ENCODE peak calls at places on chromosomes 12 and 14, in four cellular contexts. V, S, G and H are unnamed samples.

GRCh38 chr12:2057041-2057792 is 4.4 kb downstream of the CACNA1C start:
- DNase-seq in V (peak), S (peak), G (peak), H (no peak)

GRCh38 chr14:93967637-93968250 is 8.6 kb downstream of the ASB2 start:
- DNase-seq in V (no peak), S (no peak), G (no peak), H (no peak)

GRCh38 chr12:82124711-82125110 is 233.5 kb downstream of the CCDC59 start:
- DNase-seq in V (no peak), S (no peak), G (no peak), H (no peak)

GRCh38 chr12:100219328-100220109 is 18.9 kb downstream of the ACTR6 start:
- DNase-seq in V (no peak), S (no peak), G (no peak), H (no peak)

GRCh38 chr14:76023757-76024156 is 38.2 kb downstream of the IFT43 start:
- DNase-seq in V (no peak), S (no peak), G (no peak), H (no peak)

GRCh38 chr14:38254565-38255407 is 1.1 kb downstream of the CLEC14A start:
- DNase-seq in V (no peak), S (no peak), G (no peak), H (no peak)

GRCh38 chr12:130053641-130054040 is 108.6 kb upstream of the FZD10 start:
- DNase-seq in V (no peak), S (no peak), G (no peak), H (peak)

GRCh38 chr12:95216704-95217376 is 427 bp downstream of the FGD6 start:
- DNase-seq in V (peak), S (no peak), G (no peak), H (peak)

GRCh38 chr14:36294543-36294942 is 25.9 kb downstream of the MBIP start:
- DNase-seq in V (no peak), S (no peak), G (no peak), H (no peak)

GRCh38 chr14:33186656-33187055 is 248.0 kb downstream of the NPAS3 start:
- DNase-seq in V (no peak), S (no peak), G (no peak), H (no peak)

GRCh38 chr12:121003650-121004049 is 12.6 kb downstream of the C12orf43 start:
- DNase-seq in V (peak), S (no peak), G (no peak), H (peak)

GRCh38 chr14:89214221-89214965 is 202.6 kb downstream of the FOXN3 start:
- DNase-seq in V (peak), S (no peak), G (no peak), H (peak)

GRCh38 chr14:74571901-74572828 is 39.9 kb downstream of the LTBP2 start:
- DNase-seq in V (peak), S (peak), G (no peak), H (peak)

DNA sequence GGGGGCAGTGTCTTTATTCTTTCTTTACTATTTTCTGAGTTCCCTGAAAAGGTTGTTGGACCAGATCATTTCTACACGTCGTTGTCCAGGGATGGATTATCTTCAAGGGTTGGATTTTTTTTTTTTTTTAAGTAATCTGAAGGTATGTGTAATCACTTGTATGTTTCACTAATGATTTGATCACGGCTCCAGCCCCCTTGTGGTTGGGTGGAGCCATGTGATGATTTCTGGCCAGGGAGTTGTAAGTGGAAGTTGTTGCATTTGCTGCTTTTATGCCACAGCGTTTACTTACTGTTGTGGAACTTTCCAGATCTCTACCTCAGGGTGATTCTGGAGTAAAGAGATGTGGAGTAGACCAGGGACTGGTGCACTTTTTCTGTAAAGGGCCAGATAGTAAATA is 390.3 kb downstream of the AACS start:
- DNase-seq in V (no peak), S (no peak), G (no peak), H (no peak)
- TF ChIP-seq MAZ in V (no peak), S (no peak), G (no peak), H (no peak)

GRCh38 chr14:92605274-92605940 is 91.8 kb downstream of the RIN3 start:
- DNase-seq in V (no peak), S (no peak), G (no peak), H (no peak)

GRCh38 chr14:92600318-92601053 is 86.9 kb downstream of the RIN3 start:
- DNase-seq in V (no peak), S (peak), G (no peak), H (peak)

GRCh38 chr14:92601757-92602417 is 88.3 kb downstream of the RIN3 start:
- DNase-seq in V (no peak), S (no peak), G (no peak), H (no peak)

GRCh38 chr14:92601131-92601710 is 87.6 kb downstream of the RIN3 start:
- DNase-seq in V (no peak), S (no peak), G (no peak), H (no peak)

DNA sequence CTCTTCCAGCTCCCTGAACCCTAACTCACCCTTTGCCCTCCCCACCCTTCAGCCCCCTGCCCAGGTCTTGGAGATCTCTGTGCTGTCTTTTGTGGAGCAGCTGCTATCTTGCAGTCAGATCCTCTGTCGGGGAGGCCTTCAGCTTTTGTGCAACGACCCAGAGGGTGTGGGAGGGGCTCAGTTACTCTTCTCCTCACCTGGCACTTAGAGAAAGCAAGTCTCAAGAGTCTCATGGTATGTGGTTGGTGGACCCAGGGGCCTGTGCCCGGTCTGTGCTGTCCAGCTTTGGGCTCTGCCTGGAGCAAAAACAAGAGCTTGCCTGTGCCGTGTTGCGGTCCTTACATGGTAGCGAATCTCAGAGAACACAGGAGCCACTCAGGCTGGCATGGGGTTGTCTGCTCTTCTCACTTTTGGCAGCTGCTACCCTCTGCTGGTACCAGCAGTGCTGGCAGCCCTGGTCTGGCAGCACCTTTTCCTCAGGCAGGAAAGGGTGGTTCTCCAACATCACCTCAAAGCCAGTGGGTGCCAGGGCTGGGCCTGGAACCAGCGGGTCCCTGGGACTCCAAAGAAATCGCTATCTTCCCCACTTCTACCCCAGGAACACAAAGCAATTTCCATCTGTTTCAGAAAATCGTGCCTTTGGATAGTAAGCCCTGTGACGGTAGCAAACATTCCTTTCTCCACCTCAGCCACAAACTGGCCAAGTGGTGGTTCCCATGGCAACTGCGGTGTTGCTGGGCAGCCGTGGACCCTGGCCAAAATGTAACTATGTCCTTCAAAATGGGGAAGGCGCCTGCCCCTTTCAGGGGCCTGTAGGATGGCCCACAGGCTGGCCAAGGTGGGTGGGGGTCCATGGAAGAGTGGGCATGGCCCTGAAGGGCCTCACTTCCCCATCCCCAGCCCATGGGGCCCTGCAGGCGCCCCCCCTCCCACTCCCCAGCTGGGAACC is 90.0 kb downstream of the RIN3 start:
- DNase-seq in V (no peak), S (peak), G (no peak), H (peak)
- TF ChIP-seq RAD21 in V (no peak), S (peak), G (no peak), H (peak)

GRCh38 chr12:28242888-28243633 is 52.8 kb downstream of the CCDC91 start:
- DNase-seq in V (no peak), S (peak), G (peak), H (no peak)
- TF ChIP-seq BHLHE40 in V (no peak), S (no peak), G (peak), H (no peak)

DNA sequence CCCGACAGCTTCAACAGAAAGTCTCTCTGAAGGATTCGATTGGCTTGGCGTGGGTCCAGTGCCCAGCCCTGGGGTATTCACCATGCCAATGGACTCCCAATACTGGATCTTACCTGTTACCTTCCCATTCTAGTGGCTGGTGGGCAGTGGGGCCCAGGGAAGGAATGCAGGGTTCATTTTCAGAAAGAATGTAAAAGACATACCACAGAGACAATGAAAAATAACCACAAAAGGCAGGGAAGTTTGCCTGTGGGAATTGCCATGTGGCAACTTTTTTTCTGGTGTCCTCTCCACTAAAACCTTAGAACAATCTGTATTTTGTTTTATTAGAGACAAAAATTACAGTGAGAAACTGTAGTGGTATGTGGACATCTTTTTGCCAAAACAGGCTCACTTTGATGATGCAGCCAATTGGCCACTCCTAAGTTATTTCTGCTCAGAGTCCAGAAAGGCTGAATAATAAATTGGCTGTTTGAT is 55.2 kb downstream of the PTGER2 start:
- DNase-seq in V (no peak), S (peak), G (no peak), H (no peak)
- TF ChIP-seq MAZ in V (no peak), S (no peak), G (no peak), H (no peak)